ENCODE peak calls at places on chromosomes 6 and 20, in six cellular contexts. One of them, this sample, is unnamed.

GRCh38 chr6:90463359-90463758 is 123.5 kb downstream of the MAP3K7 start:
- DNase-seq in H9: no peak
- DNase-seq in IMR-90: no peak
- DNase-seq in neuronal stem cell: no peak
- DNase-seq in mesendoderm: no peak
- DNase-seq in H1: no peak
- DNase-seq in this sample: no peak

GRCh38 chr6:3489032-3489757 is 32.3 kb upstream of the SLC22A23 start:
- DNase-seq in IMR-90: peak
- DNase-seq in H9: no peak
- DNase-seq in mesendoderm: peak
- DNase-seq in H1: no peak
- DNase-seq in neuronal stem cell: no peak
- DNase-seq in this sample: no peak

GRCh38 chr6:18632670-18633410 is 245.7 kb downstream of the RNF144B start:
- DNase-seq in mesendoderm: peak
- DNase-seq in neuronal stem cell: no peak
- DNase-seq in IMR-90: peak
- DNase-seq in H9: no peak
- DNase-seq in H1: no peak
- DNase-seq in this sample: no peak

GRCh38 chr6:154430494-154430919 is 73.9 kb upstream of the IPCEF1 start:
- DNase-seq in IMR-90: no peak
- DNase-seq in H9: no peak
- DNase-seq in mesendoderm: no peak
- DNase-seq in H1: no peak
- DNase-seq in neuronal stem cell: no peak
- DNase-seq in this sample: no peak

GRCh38 chr6:163526356-163526755 is 111.8 kb downstream of the QKI start:
- DNase-seq in H1: no peak
- DNase-seq in mesendoderm: no peak
- DNase-seq in H9: no peak
- DNase-seq in neuronal stem cell: no peak
- DNase-seq in IMR-90: no peak
- DNase-seq in this sample: no peak

GRCh38 chr20:15618912-15619311 is 954.3 kb downstream of the KIF16B start:
- DNase-seq in H1: no peak
- DNase-seq in mesendoderm: peak
- DNase-seq in neuronal stem cell: no peak
- DNase-seq in IMR-90: no peak
- DNase-seq in H9: no peak
- DNase-seq in this sample: peak

GRCh38 chr6:73516712-73517489 is 3.9 kb downstream of the EEF1A1 start:
- DNase-seq in H9: no peak
- DNase-seq in IMR-90: peak
- DNase-seq in neuronal stem cell: no peak
- DNase-seq in mesendoderm: peak
- DNase-seq in H1: no peak
- DNase-seq in this sample: no peak

GRCh38 chr6:36604090-36605060 is 10.2 kb downstream of the SRSF3 start:
- DNase-seq in neuronal stem cell: no peak
- DNase-seq in mesendoderm: no peak
- DNase-seq in H9: no peak
- DNase-seq in H1: no peak
- DNase-seq in IMR-90: no peak
- DNase-seq in this sample: no peak

GRCh38 chr6:156126535-156126934 is 650.6 kb upstream of the ARID1B start:
- DNase-seq in H1: no peak
- DNase-seq in H9: no peak
- DNase-seq in neuronal stem cell: no peak
- DNase-seq in mesendoderm: peak
- DNase-seq in IMR-90: no peak
- DNase-seq in this sample: no peak

GRCh38 chr6:165895421-165896165 is 232.6 kb upstream of the PDE10A start:
- DNase-seq in mesendoderm: peak
- DNase-seq in IMR-90: no peak
- DNase-seq in neuronal stem cell: no peak
- DNase-seq in H1: no peak
- DNase-seq in H9: no peak
- DNase-seq in this sample: no peak

GRCh38 chr6:129105035-129105434 is 222.1 kb downstream of the LAMA2 start:
- DNase-seq in mesendoderm: peak
- DNase-seq in H1: no peak
- DNase-seq in H9: peak
- DNase-seq in neuronal stem cell: no peak
- DNase-seq in IMR-90: peak
- DNase-seq in this sample: no peak

GRCh38 chr6:158321960-158322359 is 9.7 kb downstream of the TULP4 start:
- DNase-seq in H9: no peak
- DNase-seq in IMR-90: peak
- DNase-seq in H1: no peak
- DNase-seq in neuronal stem cell: no peak
- DNase-seq in mesendoderm: no peak
- DNase-seq in this sample: no peak

GRCh38 chr6:130717657-130718056 is 109.5 kb upstream of the SMLR1 start:
- DNase-seq in IMR-90: no peak
- DNase-seq in H9: no peak
- DNase-seq in H1: no peak
- DNase-seq in neuronal stem cell: no peak
- DNase-seq in mesendoderm: no peak
- DNase-seq in this sample: no peak

GRCh38 chr6:166235666-166236292 is 68.1 kb upstream of the TBXT start:
- DNase-seq in H1: no peak
- DNase-seq in H9: no peak
- DNase-seq in neuronal stem cell: no peak
- DNase-seq in IMR-90: no peak
- DNase-seq in mesendoderm: no peak
- DNase-seq in this sample: no peak

GRCh38 chr20:50628326-50628725 is 63.0 kb downstream of the RIPOR3 start:
- DNase-seq in H9: no peak
- DNase-seq in IMR-90: no peak
- DNase-seq in H1: no peak
- DNase-seq in mesendoderm: no peak
- DNase-seq in neuronal stem cell: no peak
- DNase-seq in this sample: no peak

GRCh38 chr20:55415567-55416142 is 589.7 kb downstream of the CBLN4 start:
- DNase-seq in H1: no peak
- DNase-seq in H9: no peak
- DNase-seq in neuronal stem cell: peak
- DNase-seq in IMR-90: no peak
- DNase-seq in mesendoderm: peak
- DNase-seq in this sample: peak

GRCh38 chr6:16334671-16335070 is 96.3 kb downstream of the GMPR start:
- DNase-seq in H1: no peak
- DNase-seq in mesendoderm: peak
- DNase-seq in neuronal stem cell: no peak
- DNase-seq in IMR-90: peak
- DNase-seq in H9: no peak
- DNase-seq in this sample: peak

GRCh38 chr6:35488517-35488862 is 8.4 kb downstream of the TEAD3 start:
- DNase-seq in neuronal stem cell: no peak
- DNase-seq in mesendoderm: no peak
- DNase-seq in H9: no peak
- DNase-seq in IMR-90: no peak
- DNase-seq in H1: no peak
- DNase-seq in this sample: no peak
- H3K9ac ChIP-seq in neuronal stem cell: no peak
- H3K9ac ChIP-seq in mesendoderm: no peak
- H3K9ac ChIP-seq in H9: no peak
- H3K9ac ChIP-seq in IMR-90: peak
- H3K9ac ChIP-seq in H1: no peak
- H3K9ac ChIP-seq in this sample: no peak

GRCh38 chr6:12548526-12548925 is 168.0 kb upstream of the PHACTR1 start:
- DNase-seq in H9: no peak
- DNase-seq in IMR-90: peak
- DNase-seq in neuronal stem cell: no peak
- DNase-seq in mesendoderm: no peak
- DNase-seq in H1: no peak
- DNase-seq in this sample: no peak

GRCh38 chr6:12545837-12546658 is 170.5 kb upstream of the PHACTR1 start:
- DNase-seq in mesendoderm: no peak
- DNase-seq in H1: no peak
- DNase-seq in neuronal stem cell: no peak
- DNase-seq in IMR-90: peak
- DNase-seq in H9: no peak
- DNase-seq in this sample: no peak

GRCh38 chr6:12546659-12546987 is 169.9 kb upstream of the PHACTR1 start:
- DNase-seq in neuronal stem cell: no peak
- DNase-seq in IMR-90: no peak
- DNase-seq in H1: no peak
- DNase-seq in mesendoderm: no peak
- DNase-seq in H9: no peak
- DNase-seq in this sample: no peak

GRCh38 chr6:12545141-12545540 is 171.4 kb upstream of the PHACTR1 start:
- DNase-seq in H9: no peak
- DNase-seq in mesendoderm: no peak
- DNase-seq in neuronal stem cell: no peak
- DNase-seq in IMR-90: no peak
- DNase-seq in H1: no peak
- DNase-seq in this sample: no peak

GRCh38 chr6:12543953-12544352 is 172.6 kb upstream of the PHACTR1 start:
- DNase-seq in H1: no peak
- DNase-seq in IMR-90: no peak
- DNase-seq in neuronal stem cell: no peak
- DNase-seq in mesendoderm: no peak
- DNase-seq in H9: no peak
- DNase-seq in this sample: no peak
- H3K27ac ChIP-seq in H1: no peak
- H3K27ac ChIP-seq in IMR-90: no peak
- H3K27ac ChIP-seq in neuronal stem cell: no peak
- H3K27ac ChIP-seq in mesendoderm: no peak
- H3K27ac ChIP-seq in H9: no peak
- H3K27ac ChIP-seq in this sample: no peak

GRCh38 chr6:135497412-135498177 is at the start of gene AHI1:
- DNase-seq in mesendoderm: peak
- DNase-seq in IMR-90: peak
- DNase-seq in H1: peak
- DNase-seq in H9: peak
- DNase-seq in neuronal stem cell: peak
- DNase-seq in this sample: peak
- H2BK5ac ChIP-seq in mesendoderm: no peak
- H2BK5ac ChIP-seq in IMR-90: peak
- H2BK5ac ChIP-seq in H1: no peak
- H2BK5ac ChIP-seq in H9: no peak
- H2BK5ac ChIP-seq in neuronal stem cell: peak
- H2BK5ac ChIP-seq in this sample: peak

GRCh38 chr6:108947114-108947854 is 99.1 kb downstream of the ARMC2 start:
- DNase-seq in IMR-90: peak
- DNase-seq in mesendoderm: no peak
- DNase-seq in neuronal stem cell: no peak
- DNase-seq in H9: no peak
- DNase-seq in H1: no peak
- DNase-seq in this sample: peak
- H3K9ac ChIP-seq in IMR-90: no peak
- H3K9ac ChIP-seq in mesendoderm: no peak
- H3K9ac ChIP-seq in neuronal stem cell: no peak
- H3K9ac ChIP-seq in H9: no peak
- H3K9ac ChIP-seq in H1: no peak
- H3K9ac ChIP-seq in this sample: no peak

DNA sequence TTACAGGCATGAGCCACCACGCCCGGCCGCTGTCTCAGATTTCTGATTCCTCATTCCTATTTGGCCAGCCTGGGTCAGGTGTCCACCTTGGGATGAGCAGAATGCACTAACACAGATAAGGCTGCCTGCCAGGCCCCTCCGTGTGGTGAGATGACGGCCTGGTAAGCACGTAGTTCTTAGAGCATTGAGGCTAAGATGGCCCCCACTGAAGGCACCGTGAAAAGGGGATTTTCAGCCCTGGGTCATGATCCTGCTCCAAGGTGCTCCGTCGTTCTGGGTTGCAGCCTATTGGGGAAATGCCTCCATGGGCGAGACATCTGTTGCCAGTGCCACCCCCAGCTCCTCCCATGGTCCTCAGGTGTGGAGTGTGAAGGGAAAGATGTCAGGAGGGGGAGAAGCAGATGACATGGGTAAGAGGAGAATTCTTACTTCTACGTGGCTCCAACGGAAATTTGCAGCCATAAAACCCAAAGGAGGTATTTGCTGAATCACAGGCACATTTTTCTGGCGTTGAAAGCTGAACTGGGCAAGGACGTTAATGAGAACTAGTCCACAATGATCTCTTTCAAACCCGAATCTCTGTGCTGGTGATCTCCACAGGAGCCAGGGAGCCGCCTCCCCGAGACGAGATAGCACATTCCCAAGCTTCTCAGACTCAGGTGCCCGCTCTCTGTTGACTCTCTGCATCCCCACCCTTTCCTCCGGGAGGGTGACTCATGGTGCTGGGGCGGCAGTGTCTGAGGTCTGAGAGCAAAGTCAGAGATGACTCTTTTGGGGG is 34.0 kb upstream of the BMP6 start:
- DNase-seq in H1: peak
- DNase-seq in mesendoderm: peak
- DNase-seq in IMR-90: peak
- DNase-seq in neuronal stem cell: no peak
- DNase-seq in H9: peak
- DNase-seq in this sample: peak
- H3K27ac ChIP-seq in H1: no peak
- H3K27ac ChIP-seq in mesendoderm: no peak
- H3K27ac ChIP-seq in IMR-90: no peak
- H3K27ac ChIP-seq in neuronal stem cell: no peak
- H3K27ac ChIP-seq in H9: no peak
- H3K27ac ChIP-seq in this sample: peak

This sample was measured in trophoblast cell.